ENCODE peak calls at places on chromosomes 2 and 18, in ten cellular contexts. F, S, O, V, X, L, Y, R, P and N are unnamed samples.

GRCh38 chr2:120907822-120908221 is 172.2 kb downstream of the GLI2 start:
- DNase-seq in F (no peak), S (no peak), O (no peak), V (no peak), X (no peak), L (no peak), Y (no peak), R (no peak), P (no peak), N (no peak)

GRCh38 chr2:18435425-18436037 is 124.9 kb downstream of the RDH14 start:
- DNase-seq in F (no peak), S (peak; percentile 63), O (no peak), V (peak; percentile 63), X (no peak), L (peak; percentile 79), Y (peak; percentile 78), R (peak; percentile 70), P (peak; percentile 41), N (peak; percentile 68)

GRCh38 chr2:19250906-19251305 is 107.5 kb downstream of the OSR1 start:
- DNase-seq in F (no peak), S (no peak), O (no peak), V (no peak), X (no peak), L (no peak), Y (no peak), R (no peak), P (peak; percentile 33), N (no peak)

GRCh38 chr18:9446839-9447238 is 28.5 kb upstream of the RALBP1 start:
- DNase-seq in F (no peak), S (peak; percentile 52), O (no peak), V (no peak), X (no peak), L (peak; percentile 17), Y (no peak), R (no peak), P (no peak), N (peak; percentile 12)

GRCh38 chr2:54267577-54267976 is 11.5 kb upstream of the TSPYL6 start:
- DNase-seq in F (no peak), S (no peak), O (no peak), V (no peak), X (no peak), L (no peak), Y (no peak), R (no peak), P (no peak), N (no peak)

GRCh38 chr18:8871484-8871883 is 166.1 kb downstream of the MTCL1 start:
- DNase-seq in F (no peak), S (no peak), O (no peak), V (no peak), X (no peak), L (no peak), Y (no peak), R (no peak), P (no peak), N (peak; percentile 78)

GRCh38 chr2:222088561-222088960 is 210.2 kb downstream of the PAX3 start:
- DNase-seq in F (no peak), S (no peak), O (no peak), V (no peak), X (no peak), L (no peak), Y (no peak), R (no peak), P (peak; percentile 64), N (no peak)

GRCh38 chr2:127027715-127028114 is 79.2 kb downstream of the BIN1 start:
- DNase-seq in F (no peak), S (no peak), O (no peak), V (no peak), X (no peak), L (no peak), Y (no peak), R (no peak), P (no peak), N (no peak)

GRCh38 chr18:2096581-2096980 is 474.7 kb downstream of the METTL4 start:
- DNase-seq in F (no peak), S (no peak), O (no peak), V (no peak), X (no peak), L (no peak), Y (peak; percentile 2), R (no peak), P (peak; percentile 3), N (no peak)

GRCh38 chr2:65728477-65729180 is 296.2 kb upstream of the SPRED2 start:
- DNase-seq in F (no peak), S (no peak), O (no peak), V (no peak), X (no peak), L (no peak), Y (no peak), R (no peak), P (no peak), N (no peak)

GRCh38 chr2:26483501-26483900 is 5.6 kb upstream of the OTOF start:
- DNase-seq in F (peak; percentile 55), S (no peak), O (peak; percentile 53), V (no peak), X (no peak), L (no peak), Y (no peak), R (no peak), P (no peak), N (no peak)

GRCh38 chr2:229815858-229816257 is 101.5 kb upstream of the DNER start:
- DNase-seq in F (no peak), S (no peak), O (no peak), V (no peak), X (no peak), L (peak; percentile 59), Y (peak; percentile 30), R (peak; percentile 42), P (peak; percentile 48), N (peak; percentile 59)

GRCh38 chr2:229815342-229815741 is 101.0 kb upstream of the DNER start:
- DNase-seq in F (no peak), S (no peak), O (no peak), V (no peak), X (no peak), L (peak; percentile 58), Y (no peak), R (peak; percentile 51), P (peak; percentile 40), N (peak; percentile 36)

GRCh38 chr2:229805559-229805958 is 91.2 kb upstream of the DNER start:
- DNase-seq in F (no peak), S (no peak), O (no peak), V (no peak), X (no peak), L (no peak), Y (no peak), R (no peak), P (no peak), N (no peak)

DNA sequence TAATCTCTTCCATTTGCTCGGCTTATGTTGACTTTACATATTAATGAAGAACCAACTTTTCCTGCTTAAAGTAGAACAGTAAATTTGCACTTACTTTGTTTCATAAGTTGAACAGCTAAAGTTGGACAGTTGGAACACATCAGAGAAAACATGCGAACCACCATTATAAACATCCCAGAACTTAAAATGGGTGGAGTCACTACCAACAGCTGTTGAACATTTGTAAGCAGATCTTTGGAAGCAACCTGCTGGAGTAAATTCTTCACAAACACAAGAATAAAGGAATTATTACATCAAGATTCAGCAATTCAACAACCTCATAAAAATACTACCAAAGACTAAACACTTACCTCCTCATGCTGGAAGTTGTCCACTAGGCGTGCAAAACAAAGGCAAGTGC is 96.4 kb upstream of the DNER start:
- DNase-seq in F (no peak), S (no peak), O (no peak), V (peak; percentile 66), X (no peak), L (peak; percentile 74), Y (peak; percentile 70), R (no peak), P (no peak), N (no peak)
- TF ChIP-seq CTCF in F (no peak), S (no peak), O (no peak), V (peak; percentile 8), X (no peak), L (no peak), Y (no peak), R (no peak), P (no peak), N (no peak)

GRCh38 chr2:226799976-226800940 is 638 bp upstream of the IRS1 start:
- DNase-seq in F (peak; percentile 39), S (no peak), O (peak; percentile 84), V (no peak), X (no peak), L (peak; percentile 23), Y (peak; percentile 14), R (no peak), P (no peak), N (no peak)
- TF ChIP-seq CTCF in F (no peak), S (no peak), O (no peak), V (no peak), X (peak; percentile 62), L (no peak), Y (no peak), R (no peak), P (no peak), N (peak; percentile 63)

GRCh38 chr2:9782197-9782719 is 61.0 kb upstream of the TAF1B start:
- DNase-seq in F (no peak), S (no peak), O (peak; percentile 86), V (no peak), X (no peak), L (no peak), Y (no peak), R (no peak), P (no peak), N (no peak)
- TF ChIP-seq CTCF in F (no peak), S (peak; percentile 29), O (no peak), V (no peak), X (no peak), L (no peak), Y (no peak), R (peak; percentile 7), P (no peak), N (no peak)

GRCh38 chr18:23951206-23951605 is 63.3 kb upstream of the TTC39C start:
- DNase-seq in F (no peak), S (no peak), O (no peak), V (no peak), X (no peak), L (no peak), Y (no peak), R (no peak), P (no peak), N (no peak)

GRCh38 chr18:23953984-23954383 is 60.6 kb upstream of the TTC39C start:
- DNase-seq in F (no peak), S (no peak), O (no peak), V (no peak), X (no peak), L (no peak), Y (no peak), R (no peak), P (no peak), N (no peak)

GRCh38 chr18:23958036-23958435 is 56.5 kb upstream of the TTC39C start:
- DNase-seq in F (peak; percentile 35), S (no peak), O (no peak), V (no peak), X (no peak), L (no peak), Y (peak; percentile 39), R (no peak), P (peak; percentile 34), N (no peak)

GRCh38 chr18:23950644-23951043 is 63.9 kb upstream of the TTC39C start:
- DNase-seq in F (no peak), S (no peak), O (no peak), V (no peak), X (no peak), L (no peak), Y (no peak), R (no peak), P (no peak), N (no peak)

DNA sequence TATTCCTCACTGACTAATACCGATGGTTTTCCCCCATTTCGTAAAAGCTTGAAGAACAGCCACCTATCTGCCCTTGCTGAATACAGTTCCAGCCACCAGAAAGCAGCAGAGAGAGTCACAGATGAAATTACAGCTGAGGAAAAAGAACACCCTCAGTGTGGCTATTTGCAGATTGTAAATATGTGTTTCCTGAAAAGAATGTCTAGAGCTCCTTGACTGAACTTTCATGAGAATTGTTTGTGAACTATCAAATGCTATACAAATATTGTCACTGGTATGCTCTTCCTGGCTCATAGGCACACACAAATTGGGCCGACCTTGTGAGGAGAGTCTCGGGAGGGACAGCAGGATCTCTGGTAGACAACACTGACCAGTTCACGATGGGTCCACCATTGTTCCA is 58.1 kb upstream of the TTC39C start:
- DNase-seq in F (no peak), S (no peak), O (no peak), V (no peak), X (no peak), L (no peak), Y (no peak), R (no peak), P (no peak), N (no peak)
- TF ChIP-seq CTCF in F (no peak), S (no peak), O (no peak), V (no peak), X (no peak), L (no peak), Y (no peak), R (no peak), P (no peak), N (no peak)